ENCODE peak calls at places on chromosomes 5 and 9, in nine cellular contexts. O is cerebellar nuclear complex; W is fibroblast of lung; B is activated T-cell treated with anti-CD3 and anti-CD28 coated beads for 24 hours; E is esophagus squamous epithelium; G is AG09309; X is left lobe of liver; N is activated CD4-positive, alpha-beta T cell treated with anti-CD3 and anti-CD28 coated beads, Interleukin-2, amount 10 ng/mL, durations not matched to agents 7 days and 5 days; K is astrocyte of the spinal cord. H is an unnamed sample.

GRCh38 chr9:78811562-78812276 is 514.8 kb downstream of the PSAT1 start:
- DNase-seq in O (no peak), W (peak), G (no peak), N (no peak), K (peak), E (no peak), B (no peak), X (no peak), H (no peak)

GRCh38 chr9:127837346-127837745 is 17.1 kb downstream of the ENG start:
- DNase-seq in W (no peak), G (no peak), X (no peak), B (no peak), O (no peak), K (peak), E (no peak), N (no peak), H (no peak)

GRCh38 chr9:111975709-111976108 is 79.1 kb downstream of the UGCG start:
- DNase-seq in W (no peak), B (no peak), G (no peak), K (no peak), X (peak), N (no peak), E (no peak), O (no peak), H (no peak)

GRCh38 chr9:89757776-89758528 is 153.1 kb downstream of the GADD45G start:
- DNase-seq in G (no peak), X (no peak), K (no peak), N (no peak), B (no peak), W (no peak), E (no peak), O (no peak), H (no peak)

GRCh38 chr5:77852514-77853352 is 76.6 kb upstream of the TBCA start:
- DNase-seq in G (no peak), E (no peak), N (peak), O (peak), X (peak), K (peak), B (peak), W (peak), H (peak)

GRCh38 chr5:135462304-135462703 is 10.2 kb upstream of the TIFAB start:
- DNase-seq in E (no peak), W (peak), B (peak), O (no peak), K (peak), N (peak), X (no peak), G (no peak), H (peak)

GRCh38 chr9:89522261-89522978 is 24.5 kb upstream of the SEMA4D start:
- DNase-seq in B (peak), K (no peak), E (no peak), W (no peak), X (no peak), O (no peak), N (peak), G (no peak), H (peak)

GRCh38 chr5:158957196-158957595 is 142.5 kb downstream of the EBF1 start:
- DNase-seq in O (no peak), G (no peak), B (no peak), X (no peak), N (no peak), W (no peak), E (no peak), K (no peak), H (no peak)

GRCh38 chr5:123460296-123460729 is 37.1 kb upstream of the CEP120 start:
- DNase-seq in X (no peak), E (no peak), K (no peak), W (no peak), G (no peak), B (peak), O (no peak), N (no peak), H (peak)

GRCh38 chr5:177132504-177133118 is 962 bp upstream of the NSD1 start:
- DNase-seq in E (no peak), K (no peak), O (no peak), N (peak), B (no peak), W (peak), X (no peak), G (no peak), H (no peak)

GRCh38 chr5:64165500-64166200 is at the start of gene RNF180:
- DNase-seq in W (peak), O (no peak), K (peak), X (peak), N (no peak), E (no peak), B (no peak), G (no peak), H (no peak)

GRCh38 chr9:109179801-109180523 is 12.9 kb upstream of the FRRS1L start:
- DNase-seq in B (no peak), N (no peak), E (no peak), X (no peak), G (no peak), K (no peak), O (peak), W (no peak), H (no peak)

GRCh38 chr5:172646716-172647285 is 5.7 kb downstream of the NEURL1B start:
- DNase-seq in G (no peak), O (no peak), W (no peak), N (no peak), E (no peak), X (no peak), B (no peak), K (no peak), H (no peak)

GRCh38 chr5:32225445-32225844 is 51.3 kb upstream of the GOLPH3 start:
- DNase-seq in O (no peak), B (no peak), E (no peak), X (peak), N (no peak), K (peak), W (peak), G (peak), H (no peak)

H was measured in stimulated activated naive B cell treated with anti-CD40 and anti-IgM and Interleukin-4, amounts not matched to agents 10 μg/mL and 1 μg/mL and 100 μg/mL, for 72 hours.